ENCODE peak calls at places on chromosomes 6 and 20, in nine cellular contexts. One of them, this sample, is unnamed.

GRCh38 chr6:143896096-143896880 is 32.0 kb downstream of the ZC2HC1B start:
- DNase-seq in fibroblast of lung: no peak
- DNase-seq in epithelial cell of esophagus: peak
- DNase-seq in bronchial epithelial cell: peak
- DNase-seq in right lobe of liver: no peak
- DNase-seq in GM23338: no peak
- DNase-seq in pancreas: no peak
- DNase-seq in psoas muscle: no peak
- DNase-seq in GM12864: no peak
- DNase-seq in this sample: no peak

GRCh38 chr6:17200395-17200794 is 80.8 kb upstream of the RBM24 start:
- DNase-seq in fibroblast of lung: no peak
- DNase-seq in epithelial cell of esophagus: no peak
- DNase-seq in bronchial epithelial cell: no peak
- DNase-seq in right lobe of liver: no peak
- DNase-seq in GM23338: peak
- DNase-seq in pancreas: peak
- DNase-seq in psoas muscle: no peak
- DNase-seq in GM12864: no peak
- DNase-seq in this sample: no peak

GRCh38 chr20:31652917-31653385 is 15.2 kb downstream of the COX4I2 start:
- DNase-seq in fibroblast of lung: peak
- DNase-seq in epithelial cell of esophagus: peak
- DNase-seq in bronchial epithelial cell: peak
- DNase-seq in right lobe of liver: no peak
- DNase-seq in GM23338: no peak
- DNase-seq in pancreas: no peak
- DNase-seq in psoas muscle: no peak
- DNase-seq in GM12864: no peak
- DNase-seq in this sample: peak

GRCh38 chr6:166420351-166420750 is 37.6 kb upstream of the MPC1 start:
- DNase-seq in fibroblast of lung: peak
- DNase-seq in epithelial cell of esophagus: peak
- DNase-seq in bronchial epithelial cell: peak
- DNase-seq in right lobe of liver: no peak
- DNase-seq in GM23338: no peak
- DNase-seq in pancreas: no peak
- DNase-seq in psoas muscle: no peak
- DNase-seq in GM12864: no peak
- DNase-seq in this sample: no peak

GRCh38 chr6:129340983-129341382 is 369.0 kb downstream of the ARHGAP18 start:
- DNase-seq in fibroblast of lung: peak
- DNase-seq in epithelial cell of esophagus: peak
- DNase-seq in bronchial epithelial cell: peak
- DNase-seq in right lobe of liver: no peak
- DNase-seq in GM23338: no peak
- DNase-seq in pancreas: no peak
- DNase-seq in psoas muscle: peak
- DNase-seq in GM12864: no peak
- DNase-seq in this sample: peak

GRCh38 chr6:145015739-145016558 is 719.4 kb downstream of the EPM2A start:
- DNase-seq in fibroblast of lung: peak
- DNase-seq in epithelial cell of esophagus: peak
- DNase-seq in bronchial epithelial cell: peak
- DNase-seq in right lobe of liver: no peak
- DNase-seq in GM23338: no peak
- DNase-seq in pancreas: no peak
- DNase-seq in psoas muscle: no peak
- DNase-seq in GM12864: peak
- DNase-seq in this sample: peak

GRCh38 chr20:19775353-19776201 is 17.5 kb downstream of the RIN2 start:
- DNase-seq in fibroblast of lung: no peak
- DNase-seq in epithelial cell of esophagus: peak
- DNase-seq in bronchial epithelial cell: no peak
- DNase-seq in right lobe of liver: no peak
- DNase-seq in GM23338: no peak
- DNase-seq in pancreas: no peak
- DNase-seq in psoas muscle: no peak
- DNase-seq in GM12864: no peak
- DNase-seq in this sample: peak

GRCh38 chr6:111070407-111070743 is 16.9 kb upstream of the SLC16A10 start:
- DNase-seq in fibroblast of lung: no peak
- DNase-seq in epithelial cell of esophagus: no peak
- DNase-seq in bronchial epithelial cell: no peak
- DNase-seq in right lobe of liver: no peak
- DNase-seq in GM23338: no peak
- DNase-seq in pancreas: no peak
- DNase-seq in psoas muscle: no peak
- DNase-seq in GM12864: no peak
- DNase-seq in this sample: no peak

GRCh38 chr6:143325379-143326140 is 124.9 kb downstream of the ADAT2 start:
- DNase-seq in fibroblast of lung: peak
- DNase-seq in epithelial cell of esophagus: peak
- DNase-seq in bronchial epithelial cell: peak
- DNase-seq in right lobe of liver: no peak
- DNase-seq in GM23338: no peak
- DNase-seq in pancreas: no peak
- DNase-seq in psoas muscle: no peak
- DNase-seq in GM12864: no peak
- DNase-seq in this sample: no peak

GRCh38 chr20:51454250-51454865 is 88.2 kb downstream of the NFATC2 start:
- DNase-seq in fibroblast of lung: no peak
- DNase-seq in epithelial cell of esophagus: no peak
- DNase-seq in bronchial epithelial cell: no peak
- DNase-seq in right lobe of liver: no peak
- DNase-seq in GM23338: no peak
- DNase-seq in pancreas: no peak
- DNase-seq in psoas muscle: no peak
- DNase-seq in GM12864: no peak
- DNase-seq in this sample: no peak

GRCh38 chr6:124536792-124537191 is 425.4 kb upstream of the RNF217 start:
- DNase-seq in fibroblast of lung: peak
- DNase-seq in epithelial cell of esophagus: no peak
- DNase-seq in bronchial epithelial cell: no peak
- DNase-seq in right lobe of liver: no peak
- DNase-seq in GM23338: no peak
- DNase-seq in pancreas: no peak
- DNase-seq in psoas muscle: no peak
- DNase-seq in GM12864: no peak
- DNase-seq in this sample: no peak

GRCh38 chr20:2483504-2483903 is 12.9 kb upstream of the SNRPB start:
- DNase-seq in fibroblast of lung: no peak
- DNase-seq in epithelial cell of esophagus: no peak
- DNase-seq in bronchial epithelial cell: no peak
- DNase-seq in right lobe of liver: no peak
- DNase-seq in GM23338: no peak
- DNase-seq in pancreas: no peak
- DNase-seq in psoas muscle: no peak
- DNase-seq in GM12864: no peak
- DNase-seq in this sample: no peak

GRCh38 chr20:47800619-47801018 is 15.3 kb upstream of the SULF2 start:
- DNase-seq in fibroblast of lung: no peak
- DNase-seq in epithelial cell of esophagus: no peak
- DNase-seq in bronchial epithelial cell: no peak
- DNase-seq in right lobe of liver: no peak
- DNase-seq in GM23338: no peak
- DNase-seq in pancreas: no peak
- DNase-seq in psoas muscle: no peak
- DNase-seq in GM12864: no peak
- DNase-seq in this sample: no peak

GRCh38 chr6:150403458-150404245 is 34.8 kb downstream of the IYD start:
- DNase-seq in fibroblast of lung: peak
- DNase-seq in epithelial cell of esophagus: peak
- DNase-seq in bronchial epithelial cell: peak
- DNase-seq in right lobe of liver: no peak
- DNase-seq in GM23338: no peak
- DNase-seq in pancreas: no peak
- DNase-seq in psoas muscle: no peak
- DNase-seq in GM12864: no peak
- DNase-seq in this sample: peak

GRCh38 chr6:113994934-113995342 is 24.0 kb upstream of the HDAC2 start:
- DNase-seq in fibroblast of lung: peak
- DNase-seq in epithelial cell of esophagus: peak
- DNase-seq in bronchial epithelial cell: peak
- DNase-seq in right lobe of liver: no peak
- DNase-seq in GM23338: peak
- DNase-seq in pancreas: no peak
- DNase-seq in psoas muscle: no peak
- DNase-seq in GM12864: no peak
- DNase-seq in this sample: peak

GRCh38 chr6:40472354-40472753 is 114.8 kb downstream of the LRFN2 start:
- DNase-seq in fibroblast of lung: no peak
- DNase-seq in epithelial cell of esophagus: no peak
- DNase-seq in bronchial epithelial cell: no peak
- DNase-seq in right lobe of liver: no peak
- DNase-seq in GM23338: no peak
- DNase-seq in pancreas: no peak
- DNase-seq in psoas muscle: no peak
- DNase-seq in GM12864: no peak
- DNase-seq in this sample: no peak

GRCh38 chr20:48686238-48687096 is 141.3 kb downstream of the PREX1 start:
- DNase-seq in fibroblast of lung: peak
- DNase-seq in epithelial cell of esophagus: no peak
- DNase-seq in bronchial epithelial cell: no peak
- DNase-seq in right lobe of liver: no peak
- DNase-seq in GM23338: no peak
- DNase-seq in pancreas: no peak
- DNase-seq in psoas muscle: peak
- DNase-seq in GM12864: no peak
- DNase-seq in this sample: peak

GRCh38 chr6:111481836-111482235 is 1.2 kb downstream of the REV3L start:
- DNase-seq in fibroblast of lung: no peak
- DNase-seq in epithelial cell of esophagus: peak
- DNase-seq in bronchial epithelial cell: no peak
- DNase-seq in right lobe of liver: no peak
- DNase-seq in GM23338: no peak
- DNase-seq in pancreas: no peak
- DNase-seq in psoas muscle: no peak
- DNase-seq in GM12864: no peak
- DNase-seq in this sample: no peak

GRCh38 chr6:78251930-78252329 is 599.1 kb downstream of the MEI4 start:
- DNase-seq in fibroblast of lung: no peak
- DNase-seq in epithelial cell of esophagus: no peak
- DNase-seq in bronchial epithelial cell: no peak
- DNase-seq in right lobe of liver: no peak
- DNase-seq in GM23338: no peak
- DNase-seq in pancreas: no peak
- DNase-seq in psoas muscle: no peak
- DNase-seq in GM12864: no peak
- DNase-seq in this sample: no peak

GRCh38 chr6:11833626-11834592 is 55.3 kb upstream of the ADTRP start:
- DNase-seq in fibroblast of lung: no peak
- DNase-seq in epithelial cell of esophagus: no peak
- DNase-seq in bronchial epithelial cell: no peak
- DNase-seq in right lobe of liver: peak
- DNase-seq in GM23338: peak
- DNase-seq in pancreas: no peak
- DNase-seq in psoas muscle: no peak
- DNase-seq in GM12864: peak
- DNase-seq in this sample: no peak

GRCh38 chr20:15297059-15297875 is 959.9 kb upstream of the FLRT3 start:
- DNase-seq in fibroblast of lung: no peak
- DNase-seq in epithelial cell of esophagus: peak
- DNase-seq in bronchial epithelial cell: peak
- DNase-seq in right lobe of liver: peak
- DNase-seq in GM23338: no peak
- DNase-seq in pancreas: no peak
- DNase-seq in psoas muscle: no peak
- DNase-seq in GM12864: no peak
- DNase-seq in this sample: no peak

GRCh38 chr6:100281471-100281878 is 183.2 kb downstream of the SIM1 start:
- DNase-seq in fibroblast of lung: no peak
- DNase-seq in epithelial cell of esophagus: no peak
- DNase-seq in bronchial epithelial cell: no peak
- DNase-seq in right lobe of liver: no peak
- DNase-seq in GM23338: peak
- DNase-seq in pancreas: peak
- DNase-seq in psoas muscle: no peak
- DNase-seq in GM12864: no peak
- DNase-seq in this sample: no peak
- H3K4me3 ChIP-seq in fibroblast of lung: peak
- H3K4me3 ChIP-seq in epithelial cell of esophagus: no peak
- H3K4me3 ChIP-seq in bronchial epithelial cell: peak
- H3K4me3 ChIP-seq in right lobe of liver: no peak
- H3K4me3 ChIP-seq in GM23338: peak
- H3K4me3 ChIP-seq in pancreas: no peak
- H3K4me3 ChIP-seq in psoas muscle: peak
- H3K4me3 ChIP-seq in GM12864: no peak
- H3K4me3 ChIP-seq in this sample: no peak

GRCh38 chr20:23048283-23049200 is 930 bp downstream of the THBD start:
- DNase-seq in fibroblast of lung: peak
- DNase-seq in epithelial cell of esophagus: peak
- DNase-seq in bronchial epithelial cell: peak
- DNase-seq in right lobe of liver: peak
- DNase-seq in GM23338: peak
- DNase-seq in pancreas: peak
- DNase-seq in psoas muscle: peak
- DNase-seq in GM12864: no peak
- DNase-seq in this sample: no peak
- TF ChIP-seq CTCF in fibroblast of lung: peak
- TF ChIP-seq CTCF in epithelial cell of esophagus: peak
- TF ChIP-seq CTCF in bronchial epithelial cell: peak
- TF ChIP-seq CTCF in right lobe of liver: peak
- TF ChIP-seq CTCF in GM23338: peak
- TF ChIP-seq CTCF in pancreas: peak
- TF ChIP-seq CTCF in psoas muscle: peak
- TF ChIP-seq CTCF in GM12864: no peak
- TF ChIP-seq CTCF in this sample: peak

DNA sequence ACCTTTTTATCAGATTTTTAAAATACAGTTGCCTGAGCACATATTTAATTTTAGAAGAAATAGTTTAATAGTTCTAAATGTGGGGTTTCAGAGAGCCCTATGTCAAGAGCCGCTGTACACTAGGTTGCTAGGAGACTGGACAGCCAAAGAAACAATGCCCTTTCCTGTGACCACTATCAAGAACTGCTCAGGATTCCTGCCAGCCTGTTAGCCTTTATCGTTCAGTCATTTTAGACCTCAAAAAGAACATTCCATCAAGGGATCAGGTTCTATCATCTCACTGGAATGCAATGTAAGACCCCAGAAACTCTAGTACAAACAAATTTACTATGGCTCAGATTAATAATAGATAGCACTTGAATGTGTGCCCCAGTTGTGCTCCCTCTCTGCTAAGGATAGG is 181.2 kb upstream of the CCN2 start:
- DNase-seq in fibroblast of lung: peak
- DNase-seq in epithelial cell of esophagus: no peak
- DNase-seq in bronchial epithelial cell: no peak
- DNase-seq in right lobe of liver: no peak
- DNase-seq in GM23338: no peak
- DNase-seq in pancreas: no peak
- DNase-seq in psoas muscle: no peak
- DNase-seq in GM12864: no peak
- DNase-seq in this sample: no peak
- H3K4me3 ChIP-seq in fibroblast of lung: no peak
- H3K4me3 ChIP-seq in epithelial cell of esophagus: no peak
- H3K4me3 ChIP-seq in bronchial epithelial cell: no peak
- H3K4me3 ChIP-seq in right lobe of liver: no peak
- H3K4me3 ChIP-seq in GM23338: no peak
- H3K4me3 ChIP-seq in pancreas: no peak
- H3K4me3 ChIP-seq in psoas muscle: no peak
- H3K4me3 ChIP-seq in GM12864: no peak
- H3K4me3 ChIP-seq in this sample: no peak

GRCh38 chr20:43387737-43388136 is 70.0 kb upstream of the SRSF6 start:
- DNase-seq in fibroblast of lung: no peak
- DNase-seq in epithelial cell of esophagus: no peak
- DNase-seq in bronchial epithelial cell: no peak
- DNase-seq in right lobe of liver: no peak
- DNase-seq in GM23338: no peak
- DNase-seq in pancreas: no peak
- DNase-seq in psoas muscle: no peak
- DNase-seq in GM12864: no peak
- DNase-seq in this sample: no peak
- TF ChIP-seq CTCF in fibroblast of lung: no peak
- TF ChIP-seq CTCF in epithelial cell of esophagus: no peak
- TF ChIP-seq CTCF in bronchial epithelial cell: no peak
- TF ChIP-seq CTCF in right lobe of liver: no peak
- TF ChIP-seq CTCF in GM23338: no peak
- TF ChIP-seq CTCF in pancreas: no peak
- TF ChIP-seq CTCF in psoas muscle: no peak
- TF ChIP-seq CTCF in GM12864: no peak
- TF ChIP-seq CTCF in this sample: no peak